ENCODE peak calls at places on chromosomes 4 and X, in ten cellular contexts. One of them, this sample, is unnamed.

GRCh38 chrX:138745215-138745614 is 33.7 kb upstream of the FGF13 start:
- DNase-seq in GM20000: peak; percentile 6
- DNase-seq in lower leg skin: no peak
- DNase-seq in activated CD8-positive, alpha-beta T cell treated with anti-CD3 and anti-CD28 coated beads for 36 hours: peak; percentile 3
- DNase-seq in mesenchymal stem cell: peak; percentile 20
- DNase-seq in H7: peak; percentile 8
- DNase-seq in NCI-H1092: peak; percentile 22
- DNase-seq in ELF-1: peak; percentile 34
- DNase-seq in COR-L47: peak; percentile 0
- DNase-seq in Daoy: peak; percentile 16
- DNase-seq in this sample: no peak

GRCh38 chr4:144733566-144733965 is 87.6 kb downstream of the HHIP start:
- DNase-seq in GM20000: no peak
- DNase-seq in lower leg skin: no peak
- DNase-seq in activated CD8-positive, alpha-beta T cell treated with anti-CD3 and anti-CD28 coated beads for 36 hours: no peak
- DNase-seq in mesenchymal stem cell: no peak
- DNase-seq in H7: no peak
- DNase-seq in NCI-H1092: no peak
- DNase-seq in ELF-1: no peak
- DNase-seq in COR-L47: no peak
- DNase-seq in Daoy: no peak
- DNase-seq in this sample: no peak

GRCh38 chr4:127782025-127782274 is 172 bp upstream of the HSPA4L start:
- DNase-seq in GM20000: peak; percentile 95
- DNase-seq in lower leg skin: peak; percentile 94
- DNase-seq in activated CD8-positive, alpha-beta T cell treated with anti-CD3 and anti-CD28 coated beads for 36 hours: peak; percentile 67
- DNase-seq in mesenchymal stem cell: no peak
- DNase-seq in H7: peak; percentile 93
- DNase-seq in NCI-H1092: peak; percentile 77
- DNase-seq in ELF-1: peak; percentile 93
- DNase-seq in COR-L47: peak; percentile 76
- DNase-seq in Daoy: peak; percentile 84
- DNase-seq in this sample: peak; percentile 4

GRCh38 chr4:180664766-180665368 is 1578.3 kb upstream of the TENM3 start:
- DNase-seq in GM20000: peak; percentile 43
- DNase-seq in lower leg skin: peak; percentile 79
- DNase-seq in activated CD8-positive, alpha-beta T cell treated with anti-CD3 and anti-CD28 coated beads for 36 hours: peak; percentile 79
- DNase-seq in mesenchymal stem cell: peak; percentile 81
- DNase-seq in H7: peak; percentile 29
- DNase-seq in NCI-H1092: peak; percentile 87
- DNase-seq in ELF-1: peak; percentile 54
- DNase-seq in COR-L47: peak; percentile 92
- DNase-seq in Daoy: peak; percentile 67
- DNase-seq in this sample: peak; percentile 6

GRCh38 chrX:44400588-44400987 is 57.1 kb upstream of the EFHC2 start:
- DNase-seq in GM20000: no peak
- DNase-seq in lower leg skin: no peak
- DNase-seq in activated CD8-positive, alpha-beta T cell treated with anti-CD3 and anti-CD28 coated beads for 36 hours: peak; percentile 68
- DNase-seq in mesenchymal stem cell: peak; percentile 60
- DNase-seq in H7: no peak
- DNase-seq in NCI-H1092: no peak
- DNase-seq in ELF-1: no peak
- DNase-seq in COR-L47: no peak
- DNase-seq in Daoy: peak; percentile 87
- DNase-seq in this sample: no peak

GRCh38 chr4:73698217-73698616 is 42.2 kb upstream of the CXCL8 start:
- DNase-seq in GM20000: no peak
- DNase-seq in lower leg skin: no peak
- DNase-seq in activated CD8-positive, alpha-beta T cell treated with anti-CD3 and anti-CD28 coated beads for 36 hours: no peak
- DNase-seq in mesenchymal stem cell: no peak
- DNase-seq in H7: no peak
- DNase-seq in NCI-H1092: no peak
- DNase-seq in ELF-1: no peak
- DNase-seq in COR-L47: no peak
- DNase-seq in Daoy: no peak
- DNase-seq in this sample: no peak

GRCh38 chr4:106369456-106370060 is 980 bp upstream of the GIMD1 start:
- DNase-seq in GM20000: peak; percentile 28
- DNase-seq in lower leg skin: no peak
- DNase-seq in activated CD8-positive, alpha-beta T cell treated with anti-CD3 and anti-CD28 coated beads for 36 hours: peak; percentile 56
- DNase-seq in mesenchymal stem cell: peak; percentile 78
- DNase-seq in H7: peak; percentile 5
- DNase-seq in NCI-H1092: no peak
- DNase-seq in ELF-1: peak; percentile 54
- DNase-seq in COR-L47: peak; percentile 3
- DNase-seq in Daoy: peak; percentile 11
- DNase-seq in this sample: no peak

GRCh38 chr4:186624951-186625350 is 69.6 kb upstream of the MTNR1A start:
- DNase-seq in GM20000: no peak
- DNase-seq in lower leg skin: no peak
- DNase-seq in activated CD8-positive, alpha-beta T cell treated with anti-CD3 and anti-CD28 coated beads for 36 hours: no peak
- DNase-seq in mesenchymal stem cell: peak; percentile 71
- DNase-seq in H7: no peak
- DNase-seq in NCI-H1092: no peak
- DNase-seq in ELF-1: no peak
- DNase-seq in COR-L47: no peak
- DNase-seq in Daoy: no peak
- DNase-seq in this sample: no peak

GRCh38 chrX:50448565-50448964 is 22.1 kb downstream of the DGKK start:
- DNase-seq in GM20000: no peak
- DNase-seq in lower leg skin: no peak
- DNase-seq in activated CD8-positive, alpha-beta T cell treated with anti-CD3 and anti-CD28 coated beads for 36 hours: no peak
- DNase-seq in mesenchymal stem cell: peak; percentile 0
- DNase-seq in H7: no peak
- DNase-seq in NCI-H1092: no peak
- DNase-seq in ELF-1: peak; percentile 58
- DNase-seq in COR-L47: no peak
- DNase-seq in Daoy: peak; percentile 21
- DNase-seq in this sample: no peak

GRCh38 chr4:75891611-75892010 is 10.6 kb downstream of the PPEF2 start:
- DNase-seq in GM20000: no peak
- DNase-seq in lower leg skin: peak; percentile 58
- DNase-seq in activated CD8-positive, alpha-beta T cell treated with anti-CD3 and anti-CD28 coated beads for 36 hours: no peak
- DNase-seq in mesenchymal stem cell: no peak
- DNase-seq in H7: no peak
- DNase-seq in NCI-H1092: no peak
- DNase-seq in ELF-1: no peak
- DNase-seq in COR-L47: no peak
- DNase-seq in Daoy: no peak
- DNase-seq in this sample: no peak

GRCh38 chr4:16031554-16032381 is 52.1 kb downstream of the PROM1 start:
- DNase-seq in GM20000: no peak
- DNase-seq in lower leg skin: no peak
- DNase-seq in activated CD8-positive, alpha-beta T cell treated with anti-CD3 and anti-CD28 coated beads for 36 hours: no peak
- DNase-seq in mesenchymal stem cell: no peak
- DNase-seq in H7: no peak
- DNase-seq in NCI-H1092: no peak
- DNase-seq in ELF-1: peak; percentile 22
- DNase-seq in COR-L47: no peak
- DNase-seq in Daoy: no peak
- DNase-seq in this sample: no peak

GRCh38 chrX:153967536-153968214 is 3.9 kb downstream of the HCFC1 start:
- DNase-seq in GM20000: no peak
- DNase-seq in lower leg skin: no peak
- DNase-seq in activated CD8-positive, alpha-beta T cell treated with anti-CD3 and anti-CD28 coated beads for 36 hours: peak; percentile 58
- DNase-seq in mesenchymal stem cell: no peak
- DNase-seq in H7: no peak
- DNase-seq in NCI-H1092: no peak
- DNase-seq in ELF-1: no peak
- DNase-seq in COR-L47: no peak
- DNase-seq in Daoy: no peak
- DNase-seq in this sample: no peak

This sample was measured in activated naive CD8-positive, alpha-beta T cell treated with anti-CD3 and anti-CD28 coated beads, Interleukin-2, amount 50 U/mL, for 16 hours.